ENCODE peak calls at places on chromosome 13, in nine cellular contexts. One of them, this sample, is unnamed.
A peak's percentile ranks its signal among the peaks of the same experiment; 100 is the strongest.

GRCh38 chr13:31073859-31074718 is 87.6 kb downstream of the HSPH1 start:
- DNase-seq in breast epithelium: no peak
- DNase-seq in CD4-positive, alpha-beta memory T cell: no peak
- DNase-seq in heart right ventricle: no peak
- DNase-seq in left ventricle myocardium inferior: no peak
- DNase-seq in AG04450: no peak
- DNase-seq in neuronal stem cell: peak; percentile 15
- DNase-seq in caudate nucleus: no peak
- DNase-seq in transverse colon: no peak
- DNase-seq in this sample: no peak

GRCh38 chr13:36553501-36553900 is 120.3 kb upstream of the SERTM1 start:
- DNase-seq in AG04450: no peak
- DNase-seq in transverse colon: no peak
- DNase-seq in heart right ventricle: no peak
- DNase-seq in breast epithelium: no peak
- DNase-seq in neuronal stem cell: no peak
- DNase-seq in caudate nucleus: no peak
- DNase-seq in CD4-positive, alpha-beta memory T cell: no peak
- DNase-seq in left ventricle myocardium inferior: no peak
- DNase-seq in this sample: no peak

GRCh38 chr13:41075034-41075433 is 13.7 kb downstream of the WBP4 start:
- DNase-seq in transverse colon: no peak
- DNase-seq in neuronal stem cell: no peak
- DNase-seq in caudate nucleus: no peak
- DNase-seq in breast epithelium: no peak
- DNase-seq in CD4-positive, alpha-beta memory T cell: no peak
- DNase-seq in AG04450: no peak
- DNase-seq in heart right ventricle: no peak
- DNase-seq in left ventricle myocardium inferior: no peak
- DNase-seq in this sample: no peak

GRCh38 chr13:82597737-82598136 is 1284.5 kb downstream of the SLITRK1 start:
- DNase-seq in heart right ventricle: no peak
- DNase-seq in caudate nucleus: no peak
- DNase-seq in breast epithelium: no peak
- DNase-seq in CD4-positive, alpha-beta memory T cell: no peak
- DNase-seq in left ventricle myocardium inferior: no peak
- DNase-seq in neuronal stem cell: peak; percentile 17
- DNase-seq in transverse colon: no peak
- DNase-seq in AG04450: no peak
- DNase-seq in this sample: no peak

GRCh38 chr13:45401306-45401705 is 16.9 kb downstream of the SLC25A30 start:
- DNase-seq in transverse colon: no peak
- DNase-seq in neuronal stem cell: no peak
- DNase-seq in left ventricle myocardium inferior: no peak
- DNase-seq in AG04450: no peak
- DNase-seq in caudate nucleus: no peak
- DNase-seq in CD4-positive, alpha-beta memory T cell: no peak
- DNase-seq in heart right ventricle: no peak
- DNase-seq in breast epithelium: no peak
- DNase-seq in this sample: no peak

GRCh38 chr13:77306458-77306857 is 20.4 kb downstream of the MYCBP2 start:
- DNase-seq in neuronal stem cell: no peak
- DNase-seq in transverse colon: no peak
- DNase-seq in heart right ventricle: no peak
- DNase-seq in AG04450: no peak
- DNase-seq in left ventricle myocardium inferior: no peak
- DNase-seq in CD4-positive, alpha-beta memory T cell: no peak
- DNase-seq in breast epithelium: no peak
- DNase-seq in caudate nucleus: no peak
- DNase-seq in this sample: no peak

GRCh38 chr13:48749699-48750473 is 96.2 kb downstream of the CYSLTR2 start:
- DNase-seq in transverse colon: peak; percentile 66
- DNase-seq in neuronal stem cell: peak; percentile 29
- DNase-seq in left ventricle myocardium inferior: peak; percentile 80
- DNase-seq in heart right ventricle: peak; percentile 79
- DNase-seq in breast epithelium: no peak
- DNase-seq in CD4-positive, alpha-beta memory T cell: peak; percentile 51
- DNase-seq in AG04450: peak; percentile 86
- DNase-seq in caudate nucleus: no peak
- DNase-seq in this sample: peak; percentile 41

GRCh38 chr13:112688560-112689497 is 1.0 kb upstream of the ATP11A start:
- DNase-seq in breast epithelium: no peak
- DNase-seq in heart right ventricle: no peak
- DNase-seq in CD4-positive, alpha-beta memory T cell: peak; percentile 70
- DNase-seq in caudate nucleus: no peak
- DNase-seq in AG04450: no peak
- DNase-seq in transverse colon: peak; percentile 29
- DNase-seq in left ventricle myocardium inferior: no peak
- DNase-seq in neuronal stem cell: no peak
- DNase-seq in this sample: peak; percentile 20

GRCh38 chr13:66312312-66313087 is 917.6 kb downstream of the PCDH9 start:
- DNase-seq in breast epithelium: no peak
- DNase-seq in neuronal stem cell: no peak
- DNase-seq in CD4-positive, alpha-beta memory T cell: no peak
- DNase-seq in AG04450: peak; percentile 4
- DNase-seq in caudate nucleus: no peak
- DNase-seq in heart right ventricle: no peak
- DNase-seq in left ventricle myocardium inferior: no peak
- DNase-seq in transverse colon: peak; percentile 44
- DNase-seq in this sample: no peak

GRCh38 chr13:61685683-61686013 is 270.0 kb upstream of the PCDH20 start:
- DNase-seq in heart right ventricle: no peak
- DNase-seq in caudate nucleus: no peak
- DNase-seq in transverse colon: no peak
- DNase-seq in left ventricle myocardium inferior: no peak
- DNase-seq in neuronal stem cell: peak; percentile 20
- DNase-seq in breast epithelium: no peak
- DNase-seq in CD4-positive, alpha-beta memory T cell: no peak
- DNase-seq in AG04450: no peak
- DNase-seq in this sample: no peak

GRCh38 chr13:106595623-106596022 is 27.7 kb upstream of the ARGLU1 start:
- DNase-seq in caudate nucleus: no peak
- DNase-seq in CD4-positive, alpha-beta memory T cell: no peak
- DNase-seq in left ventricle myocardium inferior: peak; percentile 51
- DNase-seq in breast epithelium: no peak
- DNase-seq in neuronal stem cell: no peak
- DNase-seq in transverse colon: no peak
- DNase-seq in AG04450: no peak
- DNase-seq in heart right ventricle: peak; percentile 14
- DNase-seq in this sample: no peak

DNA sequence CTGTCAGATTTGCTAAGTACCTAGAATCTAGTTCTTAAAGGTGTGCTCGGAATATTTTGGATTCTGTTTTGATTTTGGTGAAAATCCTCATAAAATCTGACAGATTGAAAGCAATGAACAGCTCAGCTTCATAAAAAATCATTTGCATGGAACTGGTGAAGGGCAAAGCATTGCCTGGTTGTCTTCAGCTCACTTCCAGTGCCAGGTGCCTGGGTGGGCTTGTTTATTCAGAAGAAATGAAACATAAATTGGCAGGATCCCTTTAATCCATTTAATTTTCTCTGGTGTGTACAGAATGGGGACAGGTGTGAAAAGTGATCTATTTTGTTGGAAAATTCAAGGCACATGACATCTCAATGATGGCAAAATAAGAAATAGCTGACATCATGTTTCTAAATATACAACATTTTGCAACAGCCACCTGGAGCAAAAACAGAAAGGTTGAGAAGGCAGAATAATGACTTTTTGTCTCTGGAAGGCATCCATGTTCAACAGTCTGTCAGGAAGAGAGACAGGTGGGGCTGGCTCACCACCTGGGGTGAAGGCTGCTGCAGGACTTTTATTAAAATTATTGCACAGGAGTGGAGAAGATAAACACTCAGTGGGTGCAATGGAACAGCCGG is 52.2 kb downstream of the RFC3 start:
- DNase-seq in transverse colon: no peak
- DNase-seq in AG04450: no peak
- DNase-seq in CD4-positive, alpha-beta memory T cell: no peak
- DNase-seq in caudate nucleus: no peak
- DNase-seq in heart right ventricle: no peak
- DNase-seq in neuronal stem cell: no peak
- DNase-seq in left ventricle myocardium inferior: no peak
- DNase-seq in breast epithelium: no peak
- DNase-seq in this sample: no peak
- H3K27ac ChIP-seq in transverse colon: no peak overlapping the region
- H3K27ac ChIP-seq in AG04450: no peak overlapping the region
- H3K27ac ChIP-seq in CD4-positive, alpha-beta memory T cell: no peak overlapping the region
- H3K27ac ChIP-seq in caudate nucleus: no peak overlapping the region
- H3K27ac ChIP-seq in heart right ventricle: no peak overlapping the region
- H3K27ac ChIP-seq in neuronal stem cell: no peak overlapping the region
- H3K27ac ChIP-seq in left ventricle myocardium inferior: no peak overlapping the region
- H3K27ac ChIP-seq in breast epithelium: no peak overlapping the region
- H3K27ac ChIP-seq in this sample: no peak overlapping the region

GRCh38 chr13:100798739-100799361 is 124.3 kb upstream of the TMTC4 start:
- DNase-seq in breast epithelium: no peak
- DNase-seq in CD4-positive, alpha-beta memory T cell: no peak
- DNase-seq in heart right ventricle: no peak
- DNase-seq in caudate nucleus: no peak
- DNase-seq in left ventricle myocardium inferior: no peak
- DNase-seq in neuronal stem cell: no peak
- DNase-seq in AG04450: no peak
- DNase-seq in transverse colon: no peak
- DNase-seq in this sample: no peak

GRCh38 chr13:100797921-100798320 is 123.3 kb upstream of the TMTC4 start:
- DNase-seq in caudate nucleus: no peak
- DNase-seq in breast epithelium: no peak
- DNase-seq in neuronal stem cell: no peak
- DNase-seq in AG04450: no peak
- DNase-seq in heart right ventricle: no peak
- DNase-seq in left ventricle myocardium inferior: no peak
- DNase-seq in transverse colon: no peak
- DNase-seq in CD4-positive, alpha-beta memory T cell: no peak
- DNase-seq in this sample: no peak

GRCh38 chr13:100794575-100794974 is 120.0 kb upstream of the TMTC4 start:
- DNase-seq in AG04450: no peak
- DNase-seq in caudate nucleus: no peak
- DNase-seq in CD4-positive, alpha-beta memory T cell: no peak
- DNase-seq in neuronal stem cell: no peak
- DNase-seq in breast epithelium: no peak
- DNase-seq in left ventricle myocardium inferior: no peak
- DNase-seq in transverse colon: no peak
- DNase-seq in heart right ventricle: no peak
- DNase-seq in this sample: no peak

GRCh38 chr13:100800283-100800875 is 125.8 kb upstream of the TMTC4 start:
- DNase-seq in heart right ventricle: no peak
- DNase-seq in breast epithelium: no peak
- DNase-seq in transverse colon: no peak
- DNase-seq in CD4-positive, alpha-beta memory T cell: no peak
- DNase-seq in AG04450: no peak
- DNase-seq in neuronal stem cell: no peak
- DNase-seq in left ventricle myocardium inferior: no peak
- DNase-seq in caudate nucleus: no peak
- DNase-seq in this sample: no peak

DNA sequence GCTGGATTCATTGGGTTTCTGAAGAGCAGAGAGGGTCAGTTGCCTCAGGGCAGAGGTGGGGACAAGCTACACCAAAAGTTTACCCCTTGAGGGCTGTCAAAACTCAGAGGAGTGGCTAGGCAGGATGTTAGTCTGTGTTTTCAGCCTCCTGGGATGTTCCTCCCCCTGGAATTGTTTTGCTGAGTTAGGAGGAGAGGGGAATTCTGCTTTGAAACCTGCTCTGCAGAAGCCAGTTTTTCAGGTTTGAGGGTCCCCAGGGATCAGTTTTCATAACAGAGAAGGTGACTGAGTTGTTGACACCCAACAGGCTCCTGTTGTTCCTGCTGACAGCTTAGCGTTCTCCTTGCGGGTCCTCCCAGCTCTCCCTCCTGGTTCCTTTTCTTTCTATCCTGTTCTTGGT is 121.9 kb upstream of the TMTC4 start:
- DNase-seq in breast epithelium: no peak
- DNase-seq in neuronal stem cell: no peak
- DNase-seq in heart right ventricle: no peak
- DNase-seq in transverse colon: no peak
- DNase-seq in AG04450: no peak
- DNase-seq in caudate nucleus: no peak
- DNase-seq in CD4-positive, alpha-beta memory T cell: no peak
- DNase-seq in left ventricle myocardium inferior: no peak
- DNase-seq in this sample: no peak
- H3K27ac ChIP-seq in breast epithelium: no peak overlapping the region
- H3K27ac ChIP-seq in neuronal stem cell: no peak overlapping the region
- H3K27ac ChIP-seq in heart right ventricle: no peak overlapping the region
- H3K27ac ChIP-seq in transverse colon: no peak overlapping the region
- H3K27ac ChIP-seq in AG04450: no peak overlapping the region
- H3K27ac ChIP-seq in caudate nucleus: no peak overlapping the region
- H3K27ac ChIP-seq in CD4-positive, alpha-beta memory T cell: no peak overlapping the region
- H3K27ac ChIP-seq in left ventricle myocardium inferior: no peak overlapping the region
- H3K27ac ChIP-seq in this sample: no peak overlapping the region

GRCh38 chr13:74134226-74134776 is at the start of gene KLF12:
- DNase-seq in neuronal stem cell: peak; percentile 82
- DNase-seq in CD4-positive, alpha-beta memory T cell: peak; percentile 98
- DNase-seq in breast epithelium: peak; percentile 76
- DNase-seq in caudate nucleus: no peak
- DNase-seq in transverse colon: peak; percentile 92
- DNase-seq in heart right ventricle: peak; percentile 93
- DNase-seq in left ventricle myocardium inferior: peak; percentile 88
- DNase-seq in AG04450: peak; percentile 88
- DNase-seq in this sample: peak; percentile 77

GRCh38 chr13:74136089-74136658 is 2.0 kb upstream of the KLF12 start:
- DNase-seq in transverse colon: peak; percentile 31
- DNase-seq in left ventricle myocardium inferior: peak; percentile 31
- DNase-seq in caudate nucleus: no peak
- DNase-seq in CD4-positive, alpha-beta memory T cell: peak; percentile 76
- DNase-seq in breast epithelium: peak; percentile 52
- DNase-seq in neuronal stem cell: no peak
- DNase-seq in AG04450: no peak
- DNase-seq in heart right ventricle: peak; percentile 33
- DNase-seq in this sample: no peak

GRCh38 chr13:74133657-74134201 is 475 bp downstream of the KLF12 start:
- DNase-seq in heart right ventricle: peak; percentile 89
- DNase-seq in transverse colon: peak; percentile 84
- DNase-seq in caudate nucleus: peak; percentile 26
- DNase-seq in CD4-positive, alpha-beta memory T cell: peak; percentile 98
- DNase-seq in AG04450: peak; percentile 92
- DNase-seq in neuronal stem cell: peak; percentile 79
- DNase-seq in breast epithelium: peak; percentile 73
- DNase-seq in left ventricle myocardium inferior: peak; percentile 88
- DNase-seq in this sample: peak; percentile 50

GRCh38 chr13:74135306-74136088 is 1.3 kb upstream of the KLF12 start:
- DNase-seq in breast epithelium: peak; percentile 56
- DNase-seq in neuronal stem cell: peak; percentile 78
- DNase-seq in transverse colon: peak; percentile 78
- DNase-seq in heart right ventricle: peak; percentile 68
- DNase-seq in caudate nucleus: peak; percentile 18
- DNase-seq in left ventricle myocardium inferior: peak; percentile 79
- DNase-seq in CD4-positive, alpha-beta memory T cell: peak; percentile 77
- DNase-seq in AG04450: no peak
- DNase-seq in this sample: peak; percentile 25

GRCh38 chr13:74134777-74135305 is 637 bp upstream of the KLF12 start:
- DNase-seq in caudate nucleus: no peak
- DNase-seq in CD4-positive, alpha-beta memory T cell: peak; percentile 82
- DNase-seq in AG04450: no peak
- DNase-seq in left ventricle myocardium inferior: peak; percentile 66
- DNase-seq in heart right ventricle: peak; percentile 58
- DNase-seq in neuronal stem cell: no peak
- DNase-seq in transverse colon: peak; percentile 75
- DNase-seq in breast epithelium: peak; percentile 54
- DNase-seq in this sample: peak; percentile 23
- H3K27ac ChIP-seq in caudate nucleus: peak overlapping the region; percentile 77
- H3K27ac ChIP-seq in CD4-positive, alpha-beta memory T cell: peak overlapping the region; percentile 94
- H3K27ac ChIP-seq in AG04450: peak overlapping the region; percentile 86
- H3K27ac ChIP-seq in left ventricle myocardium inferior: peak overlapping the region; percentile 99
- H3K27ac ChIP-seq in heart right ventricle: peak overlapping the region; percentile 97
- H3K27ac ChIP-seq in neuronal stem cell: peak overlapping the region; percentile 95
- H3K27ac ChIP-seq in transverse colon: peak overlapping the region; percentile 99
- H3K27ac ChIP-seq in breast epithelium: peak overlapping the region; percentile 90
- H3K27ac ChIP-seq in this sample: peak overlapping the region; percentile 54

GRCh38 chr13:95228130-95228529 is 73.1 kb downstream of the ABCC4 start:
- DNase-seq in caudate nucleus: no peak
- DNase-seq in CD4-positive, alpha-beta memory T cell: no peak
- DNase-seq in left ventricle myocardium inferior: no peak
- DNase-seq in heart right ventricle: no peak
- DNase-seq in AG04450: no peak
- DNase-seq in neuronal stem cell: no peak
- DNase-seq in transverse colon: no peak
- DNase-seq in breast epithelium: no peak
- DNase-seq in this sample: peak; percentile 14
- H3K27ac ChIP-seq in caudate nucleus: no peak overlapping the region
- H3K27ac ChIP-seq in CD4-positive, alpha-beta memory T cell: no peak overlapping the region
- H3K27ac ChIP-seq in left ventricle myocardium inferior: no peak overlapping the region
- H3K27ac ChIP-seq in heart right ventricle: no peak overlapping the region
- H3K27ac ChIP-seq in AG04450: no peak overlapping the region
- H3K27ac ChIP-seq in neuronal stem cell: no peak overlapping the region
- H3K27ac ChIP-seq in transverse colon: peak overlapping the region; percentile 43
- H3K27ac ChIP-seq in breast epithelium: no peak overlapping the region
- H3K27ac ChIP-seq in this sample: no peak overlapping the region